ENCODE peak calls at places on chromosomes 6 and 20, in four cellular contexts. Q, O, Z and S are unnamed samples.

GRCh38 chr6:34243131-34243771 is 5.6 kb downstream of the SMIM29 start:
- DNase-seq in Z (peak), O (no peak), Q (no peak), S (no peak)

GRCh38 chr6:87561012-87561411 is 28.8 kb downstream of the RARS2 start:
- DNase-seq in Q (no peak), O (no peak), Z (no peak), S (no peak)

GRCh38 chr20:24991897-24992419 is 593 bp downstream of the APMAP start:
- DNase-seq in Z (peak), O (no peak), Q (peak), S (no peak)

GRCh38 chr6:164167873-164168405 is 753.4 kb downstream of the QKI start:
- DNase-seq in O (no peak), Z (no peak), Q (peak), S (no peak)

GRCh38 chr20:49866051-49866450 is 49.3 kb downstream of the SPATA2 start:
- DNase-seq in Z (no peak), O (no peak), Q (no peak), S (no peak)

GRCh38 chr6:52416629-52417151 is 3.5 kb upstream of the EFHC1 start:
- DNase-seq in Z (peak), Q (peak), O (no peak), S (no peak)

GRCh38 chr20:1901704-1902103 is 6.5 kb downstream of the SIRPA start:
- DNase-seq in Z (no peak), O (no peak), Q (no peak), S (no peak)

GRCh38 chr6:124868476-124868875 is 93.8 kb upstream of the RNF217 start:
- DNase-seq in O (no peak), Q (no peak), Z (no peak), S (no peak)

GRCh38 chr6:169117663-169118062 is 136.0 kb downstream of the THBS2 start:
- DNase-seq in O (no peak), Q (no peak), Z (no peak), S (no peak)

GRCh38 chr20:59007758-59008511 is 881 bp upstream of the CTSZ start:
- DNase-seq in O (no peak), Q (no peak), Z (no peak), S (peak)

GRCh38 chr20:59006167-59006863 is 739 bp downstream of the CTSZ start:
- DNase-seq in Z (no peak), O (no peak), Q (no peak), S (no peak)

GRCh38 chr20:59005523-59006166 is 1.4 kb downstream of the CTSZ start:
- DNase-seq in Q (no peak), O (no peak), Z (no peak), S (no peak)

GRCh38 chr20:59008715-59009336 is 1.8 kb upstream of the CTSZ start:
- DNase-seq in Q (no peak), O (no peak), Z (no peak), S (no peak)

DNA sequence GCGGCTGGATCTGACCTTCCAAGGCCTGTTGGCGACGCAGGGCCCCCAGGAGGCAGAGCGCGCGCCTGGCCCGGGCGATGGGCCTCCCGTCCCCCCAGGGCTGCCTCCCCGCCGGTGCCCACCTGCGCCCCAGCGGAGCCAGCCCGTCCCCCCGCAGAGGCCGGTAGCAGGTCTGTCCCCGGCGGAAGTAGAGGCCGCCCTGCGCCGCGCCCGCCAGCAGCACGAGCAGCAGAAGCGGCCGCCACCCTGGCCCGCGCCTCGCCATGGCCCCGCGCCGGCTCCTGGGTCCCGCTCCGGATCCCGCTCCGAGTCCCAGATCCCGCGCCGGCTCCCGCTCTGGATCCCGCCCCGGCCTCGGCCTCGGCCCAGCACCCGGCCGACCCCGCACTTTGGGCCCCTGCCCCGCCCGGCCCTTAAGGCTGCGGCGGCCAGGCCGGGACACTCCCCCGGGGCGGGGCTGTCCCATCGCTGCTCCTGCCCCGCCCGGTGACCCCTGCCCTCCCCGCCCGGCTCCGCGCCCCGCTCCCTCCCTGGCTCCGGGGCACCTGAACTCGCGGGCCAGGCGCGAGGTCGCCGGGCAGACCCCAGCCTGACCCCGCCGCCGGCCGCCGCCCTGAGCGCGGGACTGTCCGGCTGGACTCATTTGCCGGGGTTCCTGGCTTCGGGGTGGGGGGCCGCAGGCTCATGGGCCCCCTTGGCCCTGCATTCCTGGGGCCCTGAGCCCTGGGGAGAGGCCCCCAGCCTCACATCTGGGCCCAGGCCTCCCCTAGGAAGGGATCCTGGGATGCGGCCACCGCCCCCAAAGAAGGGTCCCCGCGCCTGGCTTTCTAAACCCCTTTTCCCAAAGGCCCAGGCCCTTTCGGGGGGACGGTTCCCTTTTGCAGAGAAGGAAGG is at the start of gene CTSZ:
- DNase-seq in Z (peak), Q (no peak), O (no peak), S (peak)
- TF ChIP-seq POLR2AphosphoS5 in Z (no peak), Q (no peak), O (no peak), S (peak)

GRCh38 chr6:108921547-108922331 is 73.5 kb downstream of the ARMC2 start:
- DNase-seq in Q (no peak), Z (no peak), O (no peak), S (no peak)
- TF ChIP-seq TAF1 in Q (no peak), Z (no peak), O (no peak), S (no peak)

DNA sequence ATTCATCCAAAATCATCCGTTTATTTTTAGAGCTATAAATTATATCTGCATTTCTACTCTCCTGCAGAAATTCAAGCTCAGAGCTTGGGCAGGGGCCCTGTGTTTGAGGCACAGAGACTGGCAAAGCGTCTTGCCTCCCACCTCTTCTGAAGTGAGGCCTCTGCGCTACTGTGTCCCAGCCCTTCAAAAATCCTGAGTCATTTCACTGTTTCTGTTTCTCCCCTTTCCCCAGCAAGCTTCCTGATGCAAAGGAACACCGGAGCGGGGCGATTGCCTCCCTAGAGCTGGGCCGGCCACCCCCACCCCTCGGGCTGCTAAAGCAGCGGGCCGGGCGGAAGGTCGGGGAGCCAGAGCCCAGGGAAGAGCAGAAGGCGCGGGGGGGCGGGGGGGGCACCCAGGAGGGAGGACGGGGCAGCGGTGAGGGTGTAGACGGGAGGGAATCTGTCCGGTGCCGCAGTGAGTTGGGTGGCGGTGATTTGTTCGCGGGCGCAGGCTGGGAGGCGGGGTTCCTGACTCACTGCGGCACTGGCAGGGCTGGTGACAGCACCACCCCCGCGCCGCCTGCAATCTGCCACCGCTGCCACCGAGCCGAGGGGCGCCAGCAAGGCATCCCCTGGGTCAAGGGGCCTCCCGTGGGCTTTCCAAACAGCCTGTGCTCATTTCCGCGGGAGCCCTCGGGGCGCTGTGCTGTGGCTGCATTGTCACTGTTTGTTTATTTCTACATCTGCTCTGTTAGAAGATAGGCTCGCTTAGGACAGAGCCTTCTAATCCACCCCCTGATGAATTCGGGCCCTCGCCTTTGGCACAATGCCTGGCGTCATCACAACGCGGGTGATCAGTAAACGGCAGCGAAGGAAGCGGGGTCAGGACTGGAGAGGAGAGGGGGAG is 46.5 kb upstream of the SNAP25 start:
- DNase-seq in Z (no peak), O (no peak), Q (peak), S (no peak)
- TF ChIP-seq POLR2AphosphoS5 in Z (no peak), O (no peak), Q (no peak), S (no peak)

DNA sequence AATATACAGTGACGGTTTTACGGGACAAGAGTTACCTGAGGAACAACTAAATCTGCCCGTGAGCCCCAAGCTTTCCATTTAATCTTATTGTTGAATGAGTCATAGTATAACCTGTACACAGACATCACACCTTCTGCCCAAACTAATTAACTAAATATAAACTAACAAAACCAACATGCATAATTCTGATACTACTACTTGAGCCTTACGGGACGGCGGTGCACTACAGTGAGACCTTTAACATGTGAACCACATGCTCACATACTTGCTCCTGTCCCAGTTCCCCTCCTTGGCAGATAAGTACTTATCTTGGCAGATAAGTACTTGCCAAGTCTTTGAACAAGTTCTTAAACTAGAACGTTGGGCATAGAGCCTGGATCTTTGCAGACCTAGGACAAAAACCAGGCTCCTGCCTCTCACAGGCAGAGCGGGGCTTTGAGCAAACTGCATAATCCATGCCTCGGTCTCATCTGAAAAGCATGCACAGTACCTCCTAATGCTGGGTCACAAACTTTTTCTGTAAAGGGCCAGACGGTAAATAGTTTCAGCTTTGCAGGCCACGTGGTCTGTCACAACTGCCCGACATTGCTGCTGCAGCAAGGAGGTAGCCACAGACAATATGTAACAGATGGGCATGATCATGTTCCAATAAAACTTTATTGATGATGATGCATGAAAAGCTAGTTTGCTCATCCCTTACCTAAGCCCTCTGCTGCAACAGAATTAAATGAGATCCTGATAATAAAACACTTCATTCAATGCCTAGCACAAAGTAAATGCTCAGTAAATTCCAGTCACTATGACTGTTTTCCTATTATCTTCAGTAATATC is 23.0 kb downstream of the ZNF217 start:
- DNase-seq in Z (no peak), Q (no peak), O (no peak), S (no peak)
- TF ChIP-seq TAF1 in Z (no peak), Q (no peak), O (no peak), S (no peak)

GRCh38 chr20:59825563-59825920 is 107.9 kb downstream of the SYCP2 start:
- DNase-seq in Z (no peak), O (no peak), Q (no peak), S (no peak)

GRCh38 chr20:59827138-59828056 is 106.0 kb downstream of the SYCP2 start:
- DNase-seq in O (no peak), Z (no peak), Q (peak), S (no peak)

GRCh38 chr20:59824711-59825562 is 108.5 kb downstream of the SYCP2 start:
- DNase-seq in Z (no peak), Q (peak), O (no peak), S (no peak)

GRCh38 chr20:59823860-59824259 is 109.6 kb downstream of the SYCP2 start:
- DNase-seq in Q (peak), Z (no peak), O (no peak), S (no peak)

GRCh38 chr20:59825944-59826759 is 107.3 kb downstream of the SYCP2 start:
- DNase-seq in Z (no peak), Q (peak), O (no peak), S (no peak)
- TF ChIP-seq POLR2AphosphoS5 in Z (no peak), Q (no peak), O (no peak), S (no peak)

GRCh38 chr6:158416841-158417759 is 104.8 kb downstream of the TULP4 start:
- DNase-seq in Q (no peak), O (no peak), Z (no peak), S (no peak)

GRCh38 chr6:158415666-158416065 is 103.4 kb downstream of the TULP4 start:
- DNase-seq in O (no peak), Q (no peak), Z (no peak), S (no peak)

GRCh38 chr6:158418501-158418900 is 106.2 kb downstream of the TULP4 start:
- DNase-seq in Q (no peak), O (no peak), Z (no peak), S (no peak)

GRCh38 chr6:158419339-158419909 is 107.2 kb downstream of the TULP4 start:
- DNase-seq in Q (no peak), Z (no peak), O (no peak), S (no peak)

GRCh38 chr6:158417760-158418098 is 105.5 kb downstream of the TULP4 start:
- DNase-seq in Z (no peak), O (no peak), Q (no peak), S (no peak)
- TF ChIP-seq TAF1 in Z (no peak), O (no peak), Q (no peak), S (no peak)

GRCh38 chr6:3796396-3796795 is 44.9 kb upstream of the PXDC1 start:
- DNase-seq in Q (no peak), Z (no peak), O (no peak), S (no peak)
- TF ChIP-seq POLR2AphosphoS5 in Q (no peak), Z (no peak), O (no peak), S (no peak)